ENCODE peak calls at places on chromosomes 4 and X, in seven cellular contexts. H, I, C, B, X, A and N are unnamed samples.

GRCh38 chr4:38099908-38100407 is 139.8 kb downstream of the PTTG2 start:
- DNase-seq in B (peak; percentile 73), X (no peak), H (no peak), C (no peak), A (no peak), I (peak; percentile 95), N (peak; percentile 85)

GRCh38 chr4:73899321-73899720 is 30.1 kb downstream of the CXCL1 start:
- DNase-seq in A (no peak), X (no peak), I (no peak), C (no peak), H (no peak), B (no peak), N (no peak)

GRCh38 chr4:20486433-20486832 is 213.8 kb upstream of the PACRGL start:
- DNase-seq in I (no peak), A (no peak), X (no peak), B (no peak), C (no peak), H (no peak), N (no peak)

GRCh38 chrX:63657821-63658220 is 127.2 kb downstream of the ARHGEF9 start:
- DNase-seq in A (no peak), X (peak; percentile 44), I (peak; percentile 78), B (peak; percentile 59), H (no peak), C (no peak), N (peak; percentile 46)

GRCh38 chr4:69133993-69134392 is 37.7 kb downstream of the UGT2B7 start:
- DNase-seq in A (no peak), B (no peak), C (no peak), H (no peak), I (no peak), X (no peak), N (no peak)

GRCh38 chr4:139171878-139172691 is 4.9 kb downstream of the ELF2 start:
- DNase-seq in X (no peak), B (no peak), C (peak; percentile 25), I (peak; percentile 53), A (no peak), H (no peak), N (peak; percentile 77)

GRCh38 chr4:5052726-5053425 is 1.6 kb downstream of the STK32B start:
- DNase-seq in I (peak; percentile 21), A (no peak), X (no peak), H (no peak), C (no peak), B (no peak), N (no peak)

GRCh38 chr4:95546866-95547707 is 1.7 kb downstream of the UNC5C start:
- DNase-seq in B (no peak), I (no peak), A (no peak), X (no peak), C (no peak), H (no peak), N (no peak)

GRCh38 chr4:139301821-139302611 is at the start of gene NDUFC1:
- DNase-seq in X (peak; percentile 43), C (peak; percentile 79), I (peak; percentile 73), H (no peak), B (no peak), A (peak; percentile 66), N (peak; percentile 59)

GRCh38 chrX:66045894-66046293 is 6.0 kb upstream of the VSIG4 start:
- DNase-seq in H (no peak), X (no peak), B (no peak), C (peak; percentile 5), I (no peak), A (no peak), N (no peak)

GRCh38 chr4:96097040-96097607 is 257.2 kb downstream of the PDHA2 start:
- DNase-seq in A (no peak), H (no peak), X (no peak), C (no peak), I (no peak), B (no peak), N (no peak)

GRCh38 chr4:71241467-71242401 is 97.1 kb upstream of the SLC4A4 start:
- DNase-seq in I (peak; percentile 63), B (no peak), C (no peak), A (no peak), H (no peak), X (peak; percentile 30), N (no peak)

GRCh38 chr4:123662827-123663226 is 266.2 kb downstream of the SPRY1 start:
- DNase-seq in H (no peak), I (no peak), X (no peak), B (no peak), A (no peak), C (no peak), N (no peak)

GRCh38 chr4:105106416-105106815 is 40.3 kb upstream of the TET2 start:
- DNase-seq in A (no peak), H (no peak), B (peak; percentile 23), C (no peak), I (no peak), X (no peak), N (no peak)

GRCh38 chr4:143230683-143231082 is 46.0 kb downstream of the USP38 start:
- DNase-seq in X (no peak), B (no peak), C (no peak), I (no peak), A (no peak), H (no peak), N (no peak)

GRCh38 chrX:40603446-40603845 is 19.8 kb upstream of the MPC1L start:
- DNase-seq in I (no peak), H (no peak), B (no peak), A (no peak), X (no peak), C (no peak), N (no peak)

GRCh38 chr4:4784379-4784778 is 75.1 kb upstream of the MSX1 start:
- DNase-seq in A (no peak), X (no peak), I (no peak), B (no peak), H (peak; percentile 37), C (no peak), N (no peak)

GRCh38 chrX:28922106-28922505 is 334.9 kb downstream of the IL1RAPL1 start:
- DNase-seq in B (no peak), A (no peak), I (no peak), H (no peak), X (no peak), C (no peak), N (no peak)

GRCh38 chr4:181645489-181645888 is 597.7 kb upstream of the TENM3 start:
- DNase-seq in I (no peak), H (no peak), C (no peak), A (no peak), B (no peak), X (no peak), N (no peak)

GRCh38 chr4:2412885-2413716 is 5.3 kb downstream of the ZFYVE28 start:
- DNase-seq in C (peak; percentile 89), B (peak; percentile 60), I (peak; percentile 97), H (peak; percentile 96), X (peak; percentile 77), A (peak; percentile 74), N (peak; percentile 50)

GRCh38 chr4:111695677-111696076 is 449.6 kb upstream of the FAM241A start:
- DNase-seq in A (no peak), B (no peak), C (no peak), X (no peak), H (no peak), I (no peak), N (no peak)

GRCh38 chr4:55445921-55446577 is 50.3 kb downstream of the TMEM165 start:
- DNase-seq in H (no peak), B (peak; percentile 31), A (no peak), I (peak; percentile 72), X (no peak), C (no peak), N (peak; percentile 2)

GRCh38 chrX:11890843-11891514 is 132.9 kb downstream of the MSL3 start:
- DNase-seq in A (no peak), H (no peak), X (peak; percentile 30), C (no peak), I (no peak), B (no peak), N (no peak)

GRCh38 chr4:28350485-28350884 is 1489.8 kb downstream of the STIM2 start:
- DNase-seq in H (no peak), B (peak; percentile 49), C (no peak), X (no peak), A (no peak), I (peak; percentile 53), N (no peak)

GRCh38 chr4:185761352-185762235 is 50.4 kb downstream of the SORBS2 start:
- DNase-seq in I (no peak), X (no peak), C (no peak), H (no peak), A (no peak), B (no peak), N (no peak)

GRCh38 chr4:78477276-78477675 is 74.3 kb upstream of the ANXA3 start:
- DNase-seq in H (no peak), I (peak; percentile 35), A (no peak), B (peak; percentile 55), X (no peak), C (no peak), N (no peak)

GRCh38 chr4:110610940-110611785 is 11.7 kb downstream of the PITX2 start:
- DNase-seq in H (no peak), B (no peak), X (no peak), C (no peak), A (no peak), I (no peak), N (no peak)

GRCh38 chrX:86604620-86605019 is 456.4 kb downstream of the DACH2 start:
- DNase-seq in I (no peak), X (no peak), C (no peak), H (no peak), B (no peak), A (no peak), N (no peak)

GRCh38 chrX:9647475-9647874 is 118.2 kb downstream of the GPR143 start:
- DNase-seq in A (no peak), X (no peak), H (no peak), C (no peak), B (no peak), I (no peak), N (no peak)

GRCh38 chrX:151801980-151802379 is 67.4 kb downstream of the CNGA2 start:
- DNase-seq in C (no peak), A (no peak), B (no peak), X (no peak), H (no peak), I (no peak), N (peak; percentile 47)

GRCh38 chr4:129453524-129453923 is 357.6 kb downstream of the C4orf33 start:
- DNase-seq in C (no peak), X (no peak), H (no peak), B (no peak), I (no peak), A (no peak), N (no peak)

GRCh38 chrX:12971282-12972003 is 3.5 kb upstream of the TMSB4X start:
- DNase-seq in X (no peak), C (peak; percentile 53), I (no peak), B (no peak), A (no peak), H (no peak), N (no peak)

GRCh38 chr4:109419679-109420078 is 13.9 kb upstream of the SEC24B start:
- DNase-seq in A (no peak), I (no peak), C (no peak), H (no peak), X (no peak), B (no peak), N (no peak)

GRCh38 chrX:3712870-3713224 is 602 bp downstream of the PRKX start:
- DNase-seq in A (peak; percentile 76), I (no peak), C (no peak), B (no peak), H (peak; percentile 90), X (no peak), N (peak; percentile 2)